ENCODE peak calls at places on chromosomes 11 and 22, in eight cellular contexts. T is stomach, B is spleen, Y is tibial nerve, D is A549, W is IMR-90, X is HepG2, R is HCT116. P is an unnamed sample.

GRCh38 chr22:43008509-43008908 is 6.4 kb downstream of the PACSIN2 start:
- DNase-seq in T (no peak), B (no peak), Y (no peak), D (no peak), W (no peak), X (no peak), R (no peak), P (no peak)

GRCh38 chr11:80084614-80085013 is 643.8 kb upstream of the TENM4 start:
- DNase-seq in T (no peak), B (no peak), Y (no peak), D (no peak), W (no peak), X (no peak), R (no peak), P (no peak)

GRCh38 chr11:18457435-18457834 is 1.8 kb downstream of the LDHAL6A start:
- DNase-seq in T (peak), B (no peak), Y (no peak), D (peak), W (no peak), X (peak), R (peak), P (no peak)

GRCh38 chr11:131295986-131296385 is 74.4 kb upstream of the NTM start:
- DNase-seq in T (no peak), B (no peak), Y (no peak), D (no peak), W (no peak), X (no peak), R (no peak), P (no peak)

GRCh38 chr11:61892085-61892370 is 683 bp upstream of the FADS3 start:
- DNase-seq in T (no peak), B (no peak), Y (no peak), D (no peak), W (no peak), X (no peak), R (no peak), P (no peak)

GRCh38 chr22:17303840-17304779 is 65.2 kb upstream of the CECR2 start:
- DNase-seq in T (peak), B (peak), Y (no peak), D (no peak), W (no peak), X (no peak), R (no peak), P (no peak)

GRCh38 chr11:14075118-14075601 is 112.6 kb downstream of the SPON1 start:
- DNase-seq in T (no peak), B (no peak), Y (no peak), D (no peak), W (no peak), X (no peak), R (no peak), P (no peak)

GRCh38 chr11:104127828-104128227 is 36.1 kb downstream of the PDGFD start:
- DNase-seq in T (no peak), B (no peak), Y (no peak), D (no peak), W (peak), X (no peak), R (no peak), P (no peak)

GRCh38 chr11:85672111-85672875 is 7.4 kb upstream of the CREBZF start:
- DNase-seq in T (no peak), B (no peak), Y (no peak), D (no peak), W (no peak), X (no peak), R (no peak), P (no peak)

GRCh38 chr11:67558084-67558772 is 25.4 kb upstream of the GSTP1 start:
- DNase-seq in T (peak), B (peak), Y (no peak), D (no peak), W (no peak), X (peak), R (no peak), P (no peak)
- TF ChIP-seq POLR2A in T (no peak), B (no peak), Y (no peak), D (no peak), W (no peak), X (no peak), R (no peak), P (no peak)

DNA sequence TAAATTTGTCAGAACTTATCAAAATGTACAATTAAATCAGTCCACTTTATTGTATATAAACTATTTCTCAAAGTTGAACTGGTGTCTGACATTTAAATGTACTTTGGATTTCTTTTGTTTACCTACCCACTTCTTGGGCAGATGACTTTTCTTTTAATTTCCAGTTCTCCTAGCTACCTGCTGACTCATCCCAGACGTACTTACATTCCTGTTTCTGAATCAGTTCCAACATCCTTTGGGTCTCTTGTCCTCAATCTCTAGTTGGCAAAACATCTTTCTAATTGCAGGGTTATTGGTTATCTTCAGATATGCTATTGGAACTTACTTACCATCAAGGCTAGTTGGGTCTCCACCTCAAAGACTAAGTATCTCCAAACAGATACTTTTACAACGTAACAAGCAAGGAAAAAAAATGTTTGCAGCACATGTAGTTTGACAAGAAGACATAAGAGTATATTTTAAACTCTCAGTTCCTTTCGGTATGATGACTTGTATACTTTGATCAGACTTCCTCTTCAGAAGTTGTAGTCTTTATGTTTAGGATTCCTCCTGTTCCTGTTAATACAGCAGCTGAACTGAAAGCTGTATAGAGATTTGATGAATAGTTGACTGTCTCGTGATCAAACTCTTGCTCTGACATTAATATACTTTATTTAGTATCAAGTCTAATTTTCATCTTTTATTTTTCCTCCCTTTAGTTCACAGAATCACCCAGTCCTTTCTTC is 43.2 kb downstream of the PACS1 start:
- DNase-seq in T (no peak), B (no peak), Y (no peak), D (peak), W (peak), X (peak), R (peak), P (no peak)
- H3K4me3 ChIP-seq in T (no peak), B (no peak), Y (no peak), D (peak), W (no peak), X (no peak), R (peak), P (no peak)

DNA sequence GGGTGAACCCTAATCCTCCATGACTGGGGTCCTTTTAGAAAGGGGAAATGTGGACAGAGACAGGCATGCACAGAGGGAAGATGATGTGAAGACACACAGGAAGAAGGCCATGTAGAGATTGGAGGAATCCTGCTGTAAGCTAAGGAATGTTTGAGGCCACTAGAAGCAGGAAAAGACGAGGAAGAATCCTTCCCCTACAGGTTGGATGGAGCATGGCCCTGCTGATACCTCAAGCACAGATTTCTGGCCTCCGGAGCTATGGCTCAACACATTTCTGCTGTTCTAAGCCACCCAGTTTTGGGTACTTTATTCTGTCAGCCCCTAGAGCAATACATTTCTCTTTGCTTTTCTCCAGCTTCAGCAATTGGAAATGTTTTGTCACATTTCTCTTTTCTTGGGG is 487.0 kb downstream of the MIAT start:
- DNase-seq in T (no peak), B (no peak), Y (no peak), D (no peak), W (no peak), X (no peak), R (no peak), P (no peak)
- TF ChIP-seq CTCF in T (no peak), B (no peak), Y (no peak), D (no peak), W (no peak), X (no peak), R (no peak), P (no peak)

GRCh38 chr11:105211806-105212531 is 72.4 kb upstream of the CARD18 start:
- DNase-seq in T (no peak), B (no peak), Y (no peak), D (no peak), W (peak), X (no peak), R (no peak), P (no peak)

GRCh38 chr11:105219670-105220069 is 80.1 kb upstream of the CARD18 start:
- DNase-seq in T (no peak), B (peak), Y (no peak), D (no peak), W (no peak), X (no peak), R (no peak), P (no peak)

GRCh38 chr11:105220175-105220574 is 80.6 kb upstream of the CARD18 start:
- DNase-seq in T (no peak), B (no peak), Y (no peak), D (no peak), W (no peak), X (no peak), R (no peak), P (no peak)

GRCh38 chr11:105219269-105219668 is 79.7 kb upstream of the CARD18 start:
- DNase-seq in T (no peak), B (no peak), Y (no peak), D (no peak), W (no peak), X (no peak), R (no peak), P (no peak)

GRCh38 chr11:105215528-105215927 is 76.0 kb upstream of the CARD18 start:
- DNase-seq in T (no peak), B (no peak), Y (no peak), D (no peak), W (no peak), X (no peak), R (no peak), P (no peak)
- TF ChIP-seq POLR2A in T (no peak), B (no peak), Y (no peak), D (no peak), W (no peak), X (no peak), R (no peak), P (no peak)

GRCh38 chr22:20550057-20550817 is 42.8 kb downstream of the MED15 start:
- DNase-seq in T (no peak), B (peak), Y (no peak), D (no peak), W (no peak), X (no peak), R (no peak), P (no peak)

GRCh38 chr22:20552450-20552894 is 45.1 kb downstream of the MED15 start:
- DNase-seq in T (peak), B (peak), Y (peak), D (no peak), W (peak), X (peak), R (no peak), P (peak)

GRCh38 chr22:20550851-20551744 is 43.7 kb downstream of the MED15 start:
- DNase-seq in T (no peak), B (peak), Y (no peak), D (no peak), W (peak), X (no peak), R (no peak), P (peak)

GRCh38 chr22:20552913-20553401 is 45.5 kb downstream of the MED15 start:
- DNase-seq in T (no peak), B (peak), Y (no peak), D (no peak), W (peak), X (peak), R (no peak), P (no peak)

DNA sequence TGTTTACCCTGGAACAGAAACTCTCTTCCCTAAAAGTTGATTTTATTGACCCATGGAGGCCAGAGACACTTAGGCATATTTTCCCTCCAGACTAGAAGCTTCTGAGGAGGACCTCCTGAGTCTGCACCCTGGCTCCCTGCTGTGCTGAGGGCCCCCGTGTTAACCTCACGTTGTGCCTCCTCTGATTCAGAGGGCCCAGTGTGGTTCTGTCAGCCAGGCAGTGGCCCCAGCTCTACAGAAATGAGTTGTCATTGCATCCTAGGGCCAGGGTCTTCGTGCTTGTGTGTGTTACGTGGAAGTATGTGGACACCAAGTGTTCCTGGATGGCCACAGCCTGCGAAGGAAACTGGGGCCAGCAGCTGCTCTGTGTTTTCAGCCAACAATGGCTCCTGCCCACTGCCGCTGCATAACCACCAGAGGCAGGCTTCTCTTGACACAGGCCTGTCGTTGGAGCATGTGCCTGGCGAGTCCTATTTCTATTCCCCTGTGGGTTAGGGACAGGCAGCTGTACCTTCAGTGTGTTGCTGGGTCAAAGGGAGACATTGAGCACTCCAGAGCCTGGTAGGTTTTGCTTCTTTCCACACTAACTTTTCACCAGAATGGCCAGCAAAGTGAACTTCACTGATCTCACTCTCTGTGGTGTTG is 44.5 kb downstream of the MED15 start:
- DNase-seq in T (no peak), B (peak), Y (no peak), D (no peak), W (no peak), X (peak), R (no peak), P (no peak)
- H3K4me3 ChIP-seq in T (no peak), B (peak), Y (no peak), D (no peak), W (no peak), X (peak), R (no peak), P (no peak)

P was measured in testis.